ENCODE peak calls at places on chromosomes 1 and 21, in six cellular contexts. L is type B pancreatic cell; W is heart left ventricle; O is NCI-H774; Z is stimulated activated naive CD4-positive, alpha-beta T cell; D is upper lobe of right lung. J is an unnamed sample.

GRCh38 chr1:232982238-232982944 is 32.0 kb downstream of the NTPCR start:
- DNase-seq in Z (no peak), W (no peak), D (no peak), O (no peak), L (no peak), J (no peak)

GRCh38 chr1:213999732-214000131 is 12.0 kb downstream of the PROX1 start:
- DNase-seq in W (no peak), D (no peak), Z (no peak), O (no peak), L (no peak), J (no peak)

GRCh38 chr1:113307771-113308451 is 82.4 kb upstream of the MAGI3 start:
- DNase-seq in Z (no peak), W (no peak), L (no peak), D (no peak), O (no peak), J (no peak)

GRCh38 chr21:14259669-14260458 is 43.9 kb downstream of the RBM11 start:
- DNase-seq in L (no peak), O (peak), Z (no peak), W (no peak), D (no peak), J (no peak)

GRCh38 chr1:47382399-47382983 is 33.6 kb upstream of the FOXE3 start:
- DNase-seq in L (no peak), O (no peak), Z (no peak), W (no peak), D (no peak), J (no peak)

GRCh38 chr1:53332833-53333232 is 5.0 kb upstream of the LRP8 start:
- DNase-seq in L (no peak), D (peak), W (no peak), Z (no peak), O (no peak), J (peak)

GRCh38 chr1:87644033-87644432 is 315.4 kb downstream of the LMO4 start:
- DNase-seq in W (no peak), D (no peak), O (no peak), L (no peak), Z (no peak), J (no peak)

GRCh38 chr21:45157932-45158331 is 83.6 kb downstream of the ADARB1 start:
- DNase-seq in D (peak), W (no peak), L (peak), Z (no peak), O (no peak), J (no peak)

GRCh38 chr1:7589774-7590425 is 181.2 kb upstream of the VAMP3 start:
- DNase-seq in W (no peak), O (no peak), L (no peak), D (no peak), Z (no peak), J (peak)

GRCh38 chr1:76872944-76873343 is 5.7 kb downstream of the ST6GALNAC5 start:
- DNase-seq in W (no peak), L (no peak), D (no peak), O (no peak), Z (no peak), J (no peak)

GRCh38 chr1:37438971-37439671 is 35.3 kb upstream of the ZC3H12A start:
- DNase-seq in L (no peak), Z (no peak), O (peak), D (no peak), W (no peak), J (no peak)

GRCh38 chr1:53365405-53366063 is 37.7 kb upstream of the LRP8 start:
- DNase-seq in O (no peak), D (peak), W (no peak), L (peak), Z (no peak), J (peak)

GRCh38 chr1:229538945-229539344 is 19.6 kb downstream of the ABCB10 start:
- DNase-seq in Z (no peak), L (no peak), W (no peak), D (no peak), O (no peak), J (no peak)

GRCh38 chr1:87154351-87154750 is 174.3 kb upstream of the LMO4 start:
- DNase-seq in L (no peak), D (no peak), O (peak), Z (no peak), W (no peak), J (no peak)

GRCh38 chr1:30894508-30894973 is 14.0 kb downstream of the SDC3 start:
- DNase-seq in Z (no peak), W (no peak), L (no peak), O (no peak), D (no peak), J (no peak)

GRCh38 chr21:45073301-45074047 is 906 bp upstream of the ADARB1 start:
- DNase-seq in W (no peak), Z (no peak), O (no peak), D (peak), L (no peak), J (no peak)

GRCh38 chr1:229203030-229203751 is 67.7 kb upstream of the RAB4A start:
- DNase-seq in W (no peak), L (no peak), D (no peak), Z (no peak), O (no peak), J (no peak)

GRCh38 chr1:39671433-39671792 is 494 bp downstream of the NT5C1A start:
- DNase-seq in L (no peak), O (no peak), Z (no peak), W (peak), D (no peak), J (peak)

GRCh38 chr21:42059141-42059540 is 12.0 kb upstream of the UMODL1 start:
- DNase-seq in D (peak), Z (no peak), O (no peak), L (no peak), W (no peak), J (no peak)

GRCh38 chr1:59138402-59138801 is 158.5 kb upstream of the FGGY start:
- DNase-seq in L (no peak), Z (no peak), W (no peak), O (no peak), D (no peak), J (no peak)

GRCh38 chr1:209062081-209062480 is 521.4 kb upstream of the CAMK1G start:
- DNase-seq in D (no peak), W (no peak), Z (no peak), L (no peak), O (no peak), J (no peak)

GRCh38 chr1:21852282-21853129 is 40.4 kb downstream of the LDLRAD2 start:
- DNase-seq in O (no peak), L (no peak), Z (no peak), W (no peak), D (no peak), J (no peak)

GRCh38 chr1:54357967-54358366 is 48.2 kb downstream of the SSBP3 start:
- DNase-seq in D (no peak), O (no peak), Z (no peak), L (no peak), W (no peak), J (no peak)

GRCh38 chr1:201737350-201738060 is 91.5 kb upstream of the IPO9 start:
- DNase-seq in O (no peak), L (peak), W (peak), D (no peak), Z (no peak), J (no peak)

GRCh38 chr1:36583080-36583479 is 100.4 kb upstream of the CSF3R start:
- DNase-seq in L (no peak), O (no peak), Z (no peak), D (no peak), W (no peak), J (no peak)

GRCh38 chr1:85496881-85497582 is 32.1 kb upstream of the DDAH1 start:
- DNase-seq in Z (no peak), O (no peak), W (no peak), L (no peak), D (no peak), J (no peak)

GRCh38 chr1:206461602-206462455 is 8.4 kb upstream of the IKBKE start:
- DNase-seq in Z (peak), O (peak), D (no peak), W (peak), L (no peak), J (peak)

GRCh38 chr1:82227696-82228095 is 427.0 kb downstream of the ADGRL2 start:
- DNase-seq in D (no peak), Z (no peak), W (no peak), L (no peak), O (no peak), J (peak)

GRCh38 chr1:177256153-177256814 is 85.5 kb downstream of the BRINP2 start:
- DNase-seq in O (no peak), L (no peak), Z (no peak), W (peak), D (peak), J (peak)

GRCh38 chr1:245074232-245074747 is 80.5 kb upstream of the KIF26B start:
- DNase-seq in D (no peak), O (no peak), Z (no peak), L (no peak), W (no peak), J (no peak)

J was measured in tibial artery.